ENCODE peak calls at places on chromosomes 5 and 9, in six cellular contexts. One of them, this sample, is unnamed.
A peak's percentile ranks its signal among the peaks of the same experiment; 100 is the strongest.

GRCh38 chr5:1760656-1761452 is 38.8 kb downstream of the MRPL36 start:
- DNase-seq in NCI-H2081: no peak
- DNase-seq in HuH-7.5: no peak
- DNase-seq in M059J: no peak
- DNase-seq in endothelial cell: peak; percentile 1
- DNase-seq in activated naive CD8-positive, alpha-beta T cell treated with anti-CD3 and anti-CD28 coated beads, Interleukin-2, amount 10 ng/mL, durations not matched to agents 7 days and 5 days: peak; percentile 13
- DNase-seq in this sample: no peak

GRCh38 chr9:74555015-74555414 is 57.9 kb downstream of the RORB start:
- DNase-seq in M059J: no peak
- DNase-seq in HuH-7.5: no peak
- DNase-seq in NCI-H2081: no peak
- DNase-seq in activated naive CD8-positive, alpha-beta T cell treated with anti-CD3 and anti-CD28 coated beads, Interleukin-2, amount 10 ng/mL, durations not matched to agents 7 days and 5 days: no peak
- DNase-seq in endothelial cell: no peak
- DNase-seq in this sample: no peak

GRCh38 chr9:137740311-137740710 is 121.5 kb downstream of the EHMT1 start:
- DNase-seq in activated naive CD8-positive, alpha-beta T cell treated with anti-CD3 and anti-CD28 coated beads, Interleukin-2, amount 10 ng/mL, durations not matched to agents 7 days and 5 days: no peak
- DNase-seq in HuH-7.5: no peak
- DNase-seq in NCI-H2081: peak; percentile 47
- DNase-seq in M059J: no peak
- DNase-seq in endothelial cell: no peak
- DNase-seq in this sample: no peak

GRCh38 chr5:76380346-76381074 is 22.6 kb upstream of the IQGAP2 start:
- DNase-seq in M059J: no peak
- DNase-seq in HuH-7.5: no peak
- DNase-seq in activated naive CD8-positive, alpha-beta T cell treated with anti-CD3 and anti-CD28 coated beads, Interleukin-2, amount 10 ng/mL, durations not matched to agents 7 days and 5 days: no peak
- DNase-seq in endothelial cell: no peak
- DNase-seq in NCI-H2081: no peak
- DNase-seq in this sample: no peak

GRCh38 chr5:74069741-74070140 is 443.7 kb downstream of the ARHGEF28 start:
- DNase-seq in M059J: no peak
- DNase-seq in HuH-7.5: no peak
- DNase-seq in activated naive CD8-positive, alpha-beta T cell treated with anti-CD3 and anti-CD28 coated beads, Interleukin-2, amount 10 ng/mL, durations not matched to agents 7 days and 5 days: no peak
- DNase-seq in NCI-H2081: no peak
- DNase-seq in endothelial cell: no peak
- DNase-seq in this sample: no peak

GRCh38 chr5:40798012-40798855 is at the start of gene PRKAA1:
- DNase-seq in endothelial cell: peak; percentile 98
- DNase-seq in NCI-H2081: peak; percentile 92
- DNase-seq in M059J: peak; percentile 85
- DNase-seq in activated naive CD8-positive, alpha-beta T cell treated with anti-CD3 and anti-CD28 coated beads, Interleukin-2, amount 10 ng/mL, durations not matched to agents 7 days and 5 days: peak; percentile 94
- DNase-seq in HuH-7.5: peak; percentile 87
- DNase-seq in this sample: peak; percentile 84

GRCh38 chr5:30997681-30998080 is 195.8 kb upstream of the CDH6 start:
- DNase-seq in M059J: no peak
- DNase-seq in NCI-H2081: no peak
- DNase-seq in endothelial cell: no peak
- DNase-seq in HuH-7.5: no peak
- DNase-seq in activated naive CD8-positive, alpha-beta T cell treated with anti-CD3 and anti-CD28 coated beads, Interleukin-2, amount 10 ng/mL, durations not matched to agents 7 days and 5 days: no peak
- DNase-seq in this sample: no peak

GRCh38 chr9:98289811-98290210 is 34.4 kb upstream of the TBC1D2 start:
- DNase-seq in endothelial cell: no peak
- DNase-seq in NCI-H2081: no peak
- DNase-seq in HuH-7.5: no peak
- DNase-seq in M059J: no peak
- DNase-seq in activated naive CD8-positive, alpha-beta T cell treated with anti-CD3 and anti-CD28 coated beads, Interleukin-2, amount 10 ng/mL, durations not matched to agents 7 days and 5 days: no peak
- DNase-seq in this sample: no peak

GRCh38 chr9:84121991-84122523 is 141.5 kb downstream of the RMI1 start:
- DNase-seq in endothelial cell: no peak
- DNase-seq in HuH-7.5: no peak
- DNase-seq in NCI-H2081: peak; percentile 45
- DNase-seq in M059J: peak; percentile 80
- DNase-seq in activated naive CD8-positive, alpha-beta T cell treated with anti-CD3 and anti-CD28 coated beads, Interleukin-2, amount 10 ng/mL, durations not matched to agents 7 days and 5 days: no peak
- DNase-seq in this sample: peak; percentile 28

GRCh38 chr9:98117984-98118639 is 910 bp downstream of the TRIM14 start:
- DNase-seq in activated naive CD8-positive, alpha-beta T cell treated with anti-CD3 and anti-CD28 coated beads, Interleukin-2, amount 10 ng/mL, durations not matched to agents 7 days and 5 days: peak; percentile 57
- DNase-seq in HuH-7.5: peak; percentile 86
- DNase-seq in endothelial cell: no peak
- DNase-seq in M059J: peak; percentile 50
- DNase-seq in NCI-H2081: no peak
- DNase-seq in this sample: no peak

GRCh38 chr5:28862137-28862859 is 1823.9 kb upstream of the CDH9 start:
- DNase-seq in activated naive CD8-positive, alpha-beta T cell treated with anti-CD3 and anti-CD28 coated beads, Interleukin-2, amount 10 ng/mL, durations not matched to agents 7 days and 5 days: no peak
- DNase-seq in HuH-7.5: no peak
- DNase-seq in M059J: no peak
- DNase-seq in endothelial cell: no peak
- DNase-seq in NCI-H2081: peak; percentile 89
- DNase-seq in this sample: no peak

GRCh38 chr5:34571380-34572041 is 84.6 kb upstream of the RAI14 start:
- DNase-seq in HuH-7.5: no peak
- DNase-seq in M059J: peak; percentile 46
- DNase-seq in activated naive CD8-positive, alpha-beta T cell treated with anti-CD3 and anti-CD28 coated beads, Interleukin-2, amount 10 ng/mL, durations not matched to agents 7 days and 5 days: no peak
- DNase-seq in NCI-H2081: no peak
- DNase-seq in endothelial cell: no peak
- DNase-seq in this sample: peak; percentile 27

GRCh38 chr5:32865475-32865874 is 154.4 kb downstream of the NPR3 start:
- DNase-seq in HuH-7.5: no peak
- DNase-seq in NCI-H2081: no peak
- DNase-seq in endothelial cell: no peak
- DNase-seq in activated naive CD8-positive, alpha-beta T cell treated with anti-CD3 and anti-CD28 coated beads, Interleukin-2, amount 10 ng/mL, durations not matched to agents 7 days and 5 days: no peak
- DNase-seq in M059J: peak; percentile 62
- DNase-seq in this sample: peak; percentile 12

GRCh38 chr9:83346655-83347393 is 191.4 kb downstream of the FRMD3 start:
- DNase-seq in activated naive CD8-positive, alpha-beta T cell treated with anti-CD3 and anti-CD28 coated beads, Interleukin-2, amount 10 ng/mL, durations not matched to agents 7 days and 5 days: no peak
- DNase-seq in M059J: no peak
- DNase-seq in endothelial cell: no peak
- DNase-seq in NCI-H2081: no peak
- DNase-seq in HuH-7.5: no peak
- DNase-seq in this sample: no peak

GRCh38 chr5:80069918-80070318 is 34.8 kb downstream of the THBS4 start:
- DNase-seq in endothelial cell: no peak
- DNase-seq in activated naive CD8-positive, alpha-beta T cell treated with anti-CD3 and anti-CD28 coated beads, Interleukin-2, amount 10 ng/mL, durations not matched to agents 7 days and 5 days: no peak
- DNase-seq in HuH-7.5: no peak
- DNase-seq in M059J: no peak
- DNase-seq in NCI-H2081: no peak
- DNase-seq in this sample: no peak

GRCh38 chr5:23820764-23821471 is 313.5 kb downstream of the PRDM9 start:
- DNase-seq in HuH-7.5: no peak
- DNase-seq in NCI-H2081: peak; percentile 69
- DNase-seq in M059J: peak; percentile 32
- DNase-seq in endothelial cell: no peak
- DNase-seq in activated naive CD8-positive, alpha-beta T cell treated with anti-CD3 and anti-CD28 coated beads, Interleukin-2, amount 10 ng/mL, durations not matched to agents 7 days and 5 days: no peak
- DNase-seq in this sample: peak; percentile 73

GRCh38 chr9:138051586-138052321 is 174.2 kb downstream of the CACNA1B start:
- DNase-seq in M059J: no peak
- DNase-seq in endothelial cell: no peak
- DNase-seq in activated naive CD8-positive, alpha-beta T cell treated with anti-CD3 and anti-CD28 coated beads, Interleukin-2, amount 10 ng/mL, durations not matched to agents 7 days and 5 days: no peak
- DNase-seq in NCI-H2081: no peak
- DNase-seq in HuH-7.5: no peak
- DNase-seq in this sample: no peak

GRCh38 chr9:15423328-15423985 is 781 bp downstream of the SNAPC3 start:
- DNase-seq in activated naive CD8-positive, alpha-beta T cell treated with anti-CD3 and anti-CD28 coated beads, Interleukin-2, amount 10 ng/mL, durations not matched to agents 7 days and 5 days: no peak
- DNase-seq in endothelial cell: no peak
- DNase-seq in HuH-7.5: no peak
- DNase-seq in M059J: peak; percentile 36
- DNase-seq in NCI-H2081: peak; percentile 53
- DNase-seq in this sample: peak; percentile 8

GRCh38 chr5:149938272-149938671 is 6.3 kb downstream of the PDE6A start:
- DNase-seq in endothelial cell: no peak
- DNase-seq in HuH-7.5: no peak
- DNase-seq in M059J: peak; percentile 98
- DNase-seq in NCI-H2081: no peak
- DNase-seq in activated naive CD8-positive, alpha-beta T cell treated with anti-CD3 and anti-CD28 coated beads, Interleukin-2, amount 10 ng/mL, durations not matched to agents 7 days and 5 days: no peak
- DNase-seq in this sample: peak; percentile 76

GRCh38 chr9:136199391-136200288 is 5.3 kb downstream of the LHX3 start:
- DNase-seq in activated naive CD8-positive, alpha-beta T cell treated with anti-CD3 and anti-CD28 coated beads, Interleukin-2, amount 10 ng/mL, durations not matched to agents 7 days and 5 days: no peak
- DNase-seq in endothelial cell: no peak
- DNase-seq in NCI-H2081: no peak
- DNase-seq in M059J: no peak
- DNase-seq in HuH-7.5: no peak
- DNase-seq in this sample: no peak

GRCh38 chr5:41240390-41240789 is 27.1 kb upstream of the C6 start:
- DNase-seq in HuH-7.5: no peak
- DNase-seq in activated naive CD8-positive, alpha-beta T cell treated with anti-CD3 and anti-CD28 coated beads, Interleukin-2, amount 10 ng/mL, durations not matched to agents 7 days and 5 days: no peak
- DNase-seq in NCI-H2081: no peak
- DNase-seq in M059J: no peak
- DNase-seq in endothelial cell: no peak
- DNase-seq in this sample: no peak

GRCh38 chr5:107293551-107293950 is 377.2 kb downstream of the EFNA5 start:
- DNase-seq in endothelial cell: no peak
- DNase-seq in M059J: no peak
- DNase-seq in HuH-7.5: no peak
- DNase-seq in NCI-H2081: no peak
- DNase-seq in activated naive CD8-positive, alpha-beta T cell treated with anti-CD3 and anti-CD28 coated beads, Interleukin-2, amount 10 ng/mL, durations not matched to agents 7 days and 5 days: no peak
- DNase-seq in this sample: no peak

GRCh38 chr9:136013524-136014034 is 52.4 kb upstream of the UBAC1 start:
- DNase-seq in endothelial cell: no peak
- DNase-seq in NCI-H2081: no peak
- DNase-seq in HuH-7.5: no peak
- DNase-seq in activated naive CD8-positive, alpha-beta T cell treated with anti-CD3 and anti-CD28 coated beads, Interleukin-2, amount 10 ng/mL, durations not matched to agents 7 days and 5 days: no peak
- DNase-seq in M059J: no peak
- DNase-seq in this sample: no peak

GRCh38 chr5:33422191-33422590 is 18.6 kb upstream of the TARS1 start:
- DNase-seq in HuH-7.5: no peak
- DNase-seq in activated naive CD8-positive, alpha-beta T cell treated with anti-CD3 and anti-CD28 coated beads, Interleukin-2, amount 10 ng/mL, durations not matched to agents 7 days and 5 days: no peak
- DNase-seq in M059J: no peak
- DNase-seq in endothelial cell: no peak
- DNase-seq in NCI-H2081: no peak
- DNase-seq in this sample: no peak

GRCh38 chr9:113963017-113963620 is 87.0 kb downstream of the ZNF618 start:
- DNase-seq in HuH-7.5: peak; percentile 45
- DNase-seq in endothelial cell: peak; percentile 69
- DNase-seq in M059J: peak; percentile 60
- DNase-seq in NCI-H2081: peak; percentile 7
- DNase-seq in activated naive CD8-positive, alpha-beta T cell treated with anti-CD3 and anti-CD28 coated beads, Interleukin-2, amount 10 ng/mL, durations not matched to agents 7 days and 5 days: peak; percentile 40
- DNase-seq in this sample: peak; percentile 30

GRCh38 chr5:95446560-95447221 is 55.5 kb downstream of the FAM81B start:
- DNase-seq in NCI-H2081: no peak
- DNase-seq in HuH-7.5: no peak
- DNase-seq in activated naive CD8-positive, alpha-beta T cell treated with anti-CD3 and anti-CD28 coated beads, Interleukin-2, amount 10 ng/mL, durations not matched to agents 7 days and 5 days: no peak
- DNase-seq in endothelial cell: no peak
- DNase-seq in M059J: peak; percentile 67
- DNase-seq in this sample: no peak

GRCh38 chr9:136685792-136686533 is 1.3 kb downstream of the AGPAT2 start:
- DNase-seq in HuH-7.5: peak; percentile 85
- DNase-seq in activated naive CD8-positive, alpha-beta T cell treated with anti-CD3 and anti-CD28 coated beads, Interleukin-2, amount 10 ng/mL, durations not matched to agents 7 days and 5 days: no peak
- DNase-seq in M059J: no peak
- DNase-seq in NCI-H2081: no peak
- DNase-seq in endothelial cell: peak; percentile 39
- DNase-seq in this sample: no peak

GRCh38 chr9:113431181-113431580 is 20.6 kb downstream of the C9orf43 start:
- DNase-seq in M059J: no peak
- DNase-seq in NCI-H2081: no peak
- DNase-seq in activated naive CD8-positive, alpha-beta T cell treated with anti-CD3 and anti-CD28 coated beads, Interleukin-2, amount 10 ng/mL, durations not matched to agents 7 days and 5 days: no peak
- DNase-seq in endothelial cell: no peak
- DNase-seq in HuH-7.5: no peak
- DNase-seq in this sample: no peak

GRCh38 chr9:26210338-26210851 is 532.2 kb upstream of the TUSC1 start:
- DNase-seq in activated naive CD8-positive, alpha-beta T cell treated with anti-CD3 and anti-CD28 coated beads, Interleukin-2, amount 10 ng/mL, durations not matched to agents 7 days and 5 days: no peak
- DNase-seq in NCI-H2081: no peak
- DNase-seq in HuH-7.5: no peak
- DNase-seq in endothelial cell: no peak
- DNase-seq in M059J: peak; percentile 26
- DNase-seq in this sample: peak; percentile 32

GRCh38 chr5:66912787-66913186 is 283.8 kb downstream of the CD180 start:
- DNase-seq in M059J: no peak
- DNase-seq in NCI-H2081: no peak
- DNase-seq in HuH-7.5: no peak
- DNase-seq in activated naive CD8-positive, alpha-beta T cell treated with anti-CD3 and anti-CD28 coated beads, Interleukin-2, amount 10 ng/mL, durations not matched to agents 7 days and 5 days: no peak
- DNase-seq in endothelial cell: no peak
- DNase-seq in this sample: no peak

GRCh38 chr5:131786900-131787692 is 9.7 kb downstream of the FNIP1 start:
- DNase-seq in activated naive CD8-positive, alpha-beta T cell treated with anti-CD3 and anti-CD28 coated beads, Interleukin-2, amount 10 ng/mL, durations not matched to agents 7 days and 5 days: no peak
- DNase-seq in M059J: no peak
- DNase-seq in NCI-H2081: no peak
- DNase-seq in endothelial cell: no peak
- DNase-seq in HuH-7.5: no peak
- DNase-seq in this sample: no peak

GRCh38 chr9:121349009-121349408 is 21.0 kb downstream of the STOM start:
- DNase-seq in endothelial cell: no peak
- DNase-seq in NCI-H2081: no peak
- DNase-seq in M059J: peak; percentile 20
- DNase-seq in activated naive CD8-positive, alpha-beta T cell treated with anti-CD3 and anti-CD28 coated beads, Interleukin-2, amount 10 ng/mL, durations not matched to agents 7 days and 5 days: no peak
- DNase-seq in HuH-7.5: no peak
- DNase-seq in this sample: no peak